ENCODE peak calls at places on chromosomes 13 and 19, in seven cellular contexts. One of them, this sample, is unnamed.

GRCh38 chr13:91564422-91564821 is 166.0 kb downstream of the GPC5 start:
- DNase-seq in colonic mucosa: no peak
- DNase-seq in GM10248: no peak
- DNase-seq in NCI-H1930: no peak
- DNase-seq in ovary: no peak
- DNase-seq in activated B cell treated with CpG ODN at 0.5 μM for 24 hours: no peak
- DNase-seq in epithelial cell of esophagus: no peak
- DNase-seq in this sample: no peak

GRCh38 chr19:38486731-38487336 is 53.3 kb downstream of the RYR1 start:
- DNase-seq in activated B cell treated with CpG ODN at 0.5 μM for 24 hours: no peak
- DNase-seq in GM10248: no peak
- DNase-seq in NCI-H1930: no peak
- DNase-seq in ovary: no peak
- DNase-seq in epithelial cell of esophagus: no peak
- DNase-seq in colonic mucosa: no peak
- DNase-seq in this sample: no peak

GRCh38 chr19:17496337-17496997 is 15.0 kb upstream of the PGLS start:
- DNase-seq in GM10248: peak
- DNase-seq in activated B cell treated with CpG ODN at 0.5 μM for 24 hours: peak
- DNase-seq in NCI-H1930: peak
- DNase-seq in colonic mucosa: peak
- DNase-seq in ovary: peak
- DNase-seq in epithelial cell of esophagus: peak
- DNase-seq in this sample: peak

GRCh38 chr19:44002212-44002565 is 568 bp upstream of the ZNF230 start:
- DNase-seq in NCI-H1930: no peak
- DNase-seq in activated B cell treated with CpG ODN at 0.5 μM for 24 hours: no peak
- DNase-seq in colonic mucosa: no peak
- DNase-seq in GM10248: no peak
- DNase-seq in ovary: no peak
- DNase-seq in epithelial cell of esophagus: no peak
- DNase-seq in this sample: no peak

GRCh38 chr13:107992542-107992941 is 222.8 kb downstream of the LIG4 start:
- DNase-seq in ovary: no peak
- DNase-seq in epithelial cell of esophagus: peak
- DNase-seq in NCI-H1930: no peak
- DNase-seq in GM10248: no peak
- DNase-seq in activated B cell treated with CpG ODN at 0.5 μM for 24 hours: no peak
- DNase-seq in colonic mucosa: no peak
- DNase-seq in this sample: no peak

GRCh38 chr13:44426461-44426860 is 52.8 kb downstream of the SERP2 start:
- DNase-seq in ovary: no peak
- DNase-seq in NCI-H1930: no peak
- DNase-seq in colonic mucosa: no peak
- DNase-seq in epithelial cell of esophagus: no peak
- DNase-seq in GM10248: no peak
- DNase-seq in activated B cell treated with CpG ODN at 0.5 μM for 24 hours: no peak
- DNase-seq in this sample: no peak

GRCh38 chr19:1248454-1249297 is at the start of gene MIDN:
- DNase-seq in colonic mucosa: peak
- DNase-seq in NCI-H1930: peak
- DNase-seq in ovary: peak
- DNase-seq in activated B cell treated with CpG ODN at 0.5 μM for 24 hours: peak
- DNase-seq in GM10248: peak
- DNase-seq in epithelial cell of esophagus: peak
- DNase-seq in this sample: no peak

GRCh38 chr19:3055741-3056453 is 6.4 kb downstream of the TLE5 start:
- DNase-seq in activated B cell treated with CpG ODN at 0.5 μM for 24 hours: no peak
- DNase-seq in NCI-H1930: no peak
- DNase-seq in GM10248: no peak
- DNase-seq in colonic mucosa: peak
- DNase-seq in epithelial cell of esophagus: peak
- DNase-seq in ovary: peak
- DNase-seq in this sample: no peak

GRCh38 chr19:29677001-29677781 is 11.9 kb downstream of the PLEKHF1 start:
- DNase-seq in NCI-H1930: no peak
- DNase-seq in epithelial cell of esophagus: no peak
- DNase-seq in colonic mucosa: no peak
- DNase-seq in GM10248: no peak
- DNase-seq in activated B cell treated with CpG ODN at 0.5 μM for 24 hours: no peak
- DNase-seq in ovary: no peak
- DNase-seq in this sample: no peak

GRCh38 chr19:38453596-38453995 is 20.1 kb downstream of the RYR1 start:
- DNase-seq in colonic mucosa: no peak
- DNase-seq in ovary: no peak
- DNase-seq in NCI-H1930: no peak
- DNase-seq in GM10248: no peak
- DNase-seq in activated B cell treated with CpG ODN at 0.5 μM for 24 hours: no peak
- DNase-seq in epithelial cell of esophagus: no peak
- DNase-seq in this sample: no peak

GRCh38 chr19:46271488-46272197 is 25.2 kb upstream of the HIF3A start:
- DNase-seq in NCI-H1930: no peak
- DNase-seq in colonic mucosa: no peak
- DNase-seq in ovary: no peak
- DNase-seq in GM10248: no peak
- DNase-seq in activated B cell treated with CpG ODN at 0.5 μM for 24 hours: no peak
- DNase-seq in epithelial cell of esophagus: peak
- DNase-seq in this sample: no peak

GRCh38 chr19:5863030-5863665 is 7.2 kb downstream of the FUT5 start:
- DNase-seq in ovary: no peak
- DNase-seq in colonic mucosa: no peak
- DNase-seq in epithelial cell of esophagus: no peak
- DNase-seq in NCI-H1930: no peak
- DNase-seq in activated B cell treated with CpG ODN at 0.5 μM for 24 hours: no peak
- DNase-seq in GM10248: no peak
- DNase-seq in this sample: no peak

GRCh38 chr19:10611907-10612306 is 13.4 kb upstream of the SLC44A2 start:
- DNase-seq in ovary: no peak
- DNase-seq in NCI-H1930: no peak
- DNase-seq in GM10248: no peak
- DNase-seq in epithelial cell of esophagus: no peak
- DNase-seq in colonic mucosa: no peak
- DNase-seq in activated B cell treated with CpG ODN at 0.5 μM for 24 hours: no peak
- DNase-seq in this sample: no peak

GRCh38 chr13:53150568-53150967 is 122.0 kb downstream of the OLFM4 start:
- DNase-seq in epithelial cell of esophagus: peak
- DNase-seq in NCI-H1930: no peak
- DNase-seq in colonic mucosa: no peak
- DNase-seq in ovary: no peak
- DNase-seq in GM10248: no peak
- DNase-seq in activated B cell treated with CpG ODN at 0.5 μM for 24 hours: no peak
- DNase-seq in this sample: no peak

GRCh38 chr19:38417544-38418506 is 8.2 kb downstream of the RASGRP4 start:
- DNase-seq in epithelial cell of esophagus: peak
- DNase-seq in colonic mucosa: peak
- DNase-seq in GM10248: peak
- DNase-seq in NCI-H1930: peak
- DNase-seq in ovary: peak
- DNase-seq in activated B cell treated with CpG ODN at 0.5 μM for 24 hours: peak
- DNase-seq in this sample: peak

GRCh38 chr13:66660013-66660804 is 569.9 kb downstream of the PCDH9 start:
- DNase-seq in GM10248: peak
- DNase-seq in colonic mucosa: no peak
- DNase-seq in NCI-H1930: no peak
- DNase-seq in ovary: no peak
- DNase-seq in epithelial cell of esophagus: peak
- DNase-seq in activated B cell treated with CpG ODN at 0.5 μM for 24 hours: no peak
- DNase-seq in this sample: no peak

GRCh38 chr19:1068111-1069001 is 1.4 kb downstream of the ARHGAP45 start:
- DNase-seq in ovary: no peak
- DNase-seq in epithelial cell of esophagus: no peak
- DNase-seq in activated B cell treated with CpG ODN at 0.5 μM for 24 hours: no peak
- DNase-seq in GM10248: peak
- DNase-seq in NCI-H1930: no peak
- DNase-seq in colonic mucosa: peak
- DNase-seq in this sample: no peak

GRCh38 chr13:99366075-99366987 is 59.1 kb upstream of the GPR183 start:
- DNase-seq in ovary: no peak
- DNase-seq in GM10248: no peak
- DNase-seq in epithelial cell of esophagus: no peak
- DNase-seq in NCI-H1930: no peak
- DNase-seq in colonic mucosa: no peak
- DNase-seq in activated B cell treated with CpG ODN at 0.5 μM for 24 hours: no peak
- DNase-seq in this sample: no peak

GRCh38 chr13:48476215-48476614 is 56.7 kb downstream of the RCBTB2 start:
- DNase-seq in epithelial cell of esophagus: no peak
- DNase-seq in GM10248: no peak
- DNase-seq in ovary: no peak
- DNase-seq in colonic mucosa: no peak
- DNase-seq in NCI-H1930: no peak
- DNase-seq in activated B cell treated with CpG ODN at 0.5 μM for 24 hours: no peak
- DNase-seq in this sample: no peak

GRCh38 chr13:32209670-32210069 is 105.5 kb downstream of the ZAR1L start:
- DNase-seq in epithelial cell of esophagus: no peak
- DNase-seq in ovary: no peak
- DNase-seq in colonic mucosa: no peak
- DNase-seq in NCI-H1930: no peak
- DNase-seq in GM10248: no peak
- DNase-seq in activated B cell treated with CpG ODN at 0.5 μM for 24 hours: no peak
- DNase-seq in this sample: no peak

GRCh38 chr19:11203194-11204075 is 6.1 kb upstream of the KANK2 start:
- DNase-seq in epithelial cell of esophagus: no peak
- DNase-seq in activated B cell treated with CpG ODN at 0.5 μM for 24 hours: peak
- DNase-seq in NCI-H1930: no peak
- DNase-seq in colonic mucosa: peak
- DNase-seq in GM10248: peak
- DNase-seq in ovary: peak
- DNase-seq in this sample: no peak

GRCh38 chr13:113151745-113152707 is 6.4 kb upstream of the PROZ start:
- DNase-seq in epithelial cell of esophagus: no peak
- DNase-seq in ovary: peak
- DNase-seq in GM10248: no peak
- DNase-seq in NCI-H1930: no peak
- DNase-seq in colonic mucosa: no peak
- DNase-seq in activated B cell treated with CpG ODN at 0.5 μM for 24 hours: no peak
- DNase-seq in this sample: no peak

GRCh38 chr19:29724741-29725140 is 9.7 kb upstream of the C19orf12 start:
- DNase-seq in GM10248: no peak
- DNase-seq in ovary: no peak
- DNase-seq in colonic mucosa: no peak
- DNase-seq in epithelial cell of esophagus: no peak
- DNase-seq in activated B cell treated with CpG ODN at 0.5 μM for 24 hours: no peak
- DNase-seq in NCI-H1930: no peak
- DNase-seq in this sample: no peak

GRCh38 chr19:42313096-42313839 is at the start of gene TMEM145:
- DNase-seq in activated B cell treated with CpG ODN at 0.5 μM for 24 hours: no peak
- DNase-seq in NCI-H1930: peak
- DNase-seq in epithelial cell of esophagus: peak
- DNase-seq in colonic mucosa: no peak
- DNase-seq in GM10248: peak
- DNase-seq in ovary: peak
- DNase-seq in this sample: peak

GRCh38 chr13:60134376-60134775 is 29.4 kb downstream of the DIAPH3 start:
- DNase-seq in colonic mucosa: no peak
- DNase-seq in activated B cell treated with CpG ODN at 0.5 μM for 24 hours: no peak
- DNase-seq in GM10248: no peak
- DNase-seq in epithelial cell of esophagus: no peak
- DNase-seq in NCI-H1930: no peak
- DNase-seq in ovary: no peak
- DNase-seq in this sample: no peak

GRCh38 chr19:4089400-4089908 is 22.8 kb upstream of the ZBTB7A start:
- DNase-seq in activated B cell treated with CpG ODN at 0.5 μM for 24 hours: no peak
- DNase-seq in NCI-H1930: no peak
- DNase-seq in colonic mucosa: peak
- DNase-seq in ovary: no peak
- DNase-seq in epithelial cell of esophagus: no peak
- DNase-seq in GM10248: peak
- DNase-seq in this sample: peak

This sample was measured in GM12891.